ENCODE peak calls at places on chromosome 2, in ten cellular contexts. H is transverse colon, C is sigmoid colon, N is A549, L is K562, S is H1, J is SK-N-SH, Y is tibial nerve, F is ovary, R is HepG2. Q is an unnamed sample.

GRCh38 chr2:178317807-178318206 is 123.5 kb downstream of the OSBPL6 start:
- DNase-seq in J (no peak), S (no peak), H (no peak), C (no peak), L (no peak), N (no peak), R (no peak), Y (no peak), F (no peak), Q (no peak)

GRCh38 chr2:18704224-18704623 is 114.9 kb upstream of the NT5C1B start:
- DNase-seq in L (no peak), R (no peak), N (no peak), C (no peak), J (no peak), H (no peak), S (no peak), Y (no peak), F (no peak), Q (no peak)

GRCh38 chr2:218218409-218219185 is 1.6 kb downstream of the ARPC2 start:
- DNase-seq in J (peak), R (no peak), C (no peak), N (no peak), L (no peak), S (no peak), F (no peak), H (no peak), Y (no peak), Q (no peak)

GRCh38 chr2:75596784-75597183 is 36.0 kb upstream of the EVA1A start:
- DNase-seq in R (no peak), L (no peak), J (no peak), N (no peak), H (no peak), C (no peak), F (no peak), Y (no peak), S (no peak), Q (no peak)

GRCh38 chr2:123303735-123304134 is 721.4 kb upstream of the CNTNAP5 start:
- DNase-seq in C (no peak), J (no peak), F (no peak), S (no peak), R (no peak), H (no peak), Y (no peak), N (no peak), L (no peak), Q (no peak)

GRCh38 chr2:19810148-19810547 is 91.6 kb downstream of the TTC32 start:
- DNase-seq in F (no peak), N (no peak), L (no peak), R (no peak), S (peak), H (no peak), J (no peak), Y (no peak), C (no peak), Q (no peak)

GRCh38 chr2:39139511-39140237 is 18.8 kb upstream of the SOS1 start:
- DNase-seq in F (no peak), J (no peak), H (no peak), Y (no peak), N (no peak), C (no peak), S (no peak), L (no peak), R (no peak), Q (no peak)

GRCh38 chr2:240603846-240604245 is 17.3 kb downstream of the CAPN10 start:
- DNase-seq in F (peak), H (peak), J (no peak), C (peak), R (no peak), L (no peak), S (no peak), Y (no peak), N (no peak), Q (peak)

GRCh38 chr2:241069821-241070281 is 32.2 kb downstream of the MTERF4 start:
- DNase-seq in C (peak), S (no peak), Y (no peak), J (no peak), N (no peak), H (no peak), F (no peak), L (no peak), R (no peak), Q (peak)

GRCh38 chr2:160221391-160222276 is 21.6 kb upstream of the ITGB6 start:
- DNase-seq in N (peak), C (peak), L (no peak), J (no peak), F (peak), H (peak), R (peak), Y (no peak), S (no peak), Q (peak)

GRCh38 chr2:43082878-43083261 is 143.5 kb downstream of the ZFP36L2 start:
- DNase-seq in J (no peak), C (no peak), L (no peak), N (no peak), F (no peak), S (no peak), Y (no peak), H (no peak), R (no peak), Q (no peak)

GRCh38 chr2:173963323-173963816 is 1.8 kb downstream of the SP3 start:
- DNase-seq in J (no peak), S (no peak), Y (no peak), R (peak), H (peak), N (peak), C (peak), F (no peak), L (peak), Q (peak)

DNA sequence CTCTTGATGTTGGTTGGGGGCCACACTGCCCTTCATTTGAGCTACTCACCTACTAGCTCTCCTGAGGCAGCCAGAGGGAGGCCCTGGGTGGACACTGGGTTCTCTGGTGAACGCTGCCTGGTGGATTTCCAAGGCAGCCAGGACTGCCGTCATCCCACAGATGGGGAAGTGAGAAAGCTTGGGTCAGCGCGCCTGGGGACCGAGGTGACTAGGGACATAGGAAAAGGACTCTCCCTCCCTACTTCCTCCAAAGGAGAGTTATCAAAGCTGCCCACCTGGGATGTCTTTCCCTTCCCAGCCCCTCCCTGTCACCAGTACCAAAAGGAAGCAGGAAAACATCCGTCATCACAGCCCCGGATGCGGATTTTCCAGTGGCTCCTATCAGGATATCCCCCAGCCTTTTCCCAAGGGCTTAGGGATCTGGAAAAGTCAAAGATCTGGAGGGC is 3.8 kb upstream of the SEMA4C start:
- DNase-seq in L (peak), N (no peak), R (no peak), S (no peak), Y (no peak), C (peak), F (peak), J (no peak), H (peak), Q (no peak)
- TF ChIP-seq EP300 in L (no peak), N (no peak), R (no peak), S (no peak), Y (no peak), C (no peak), F (no peak), J (no peak), H (no peak), Q (no peak)

GRCh38 chr2:230893881-230894781 is 29.4 kb downstream of the ITM2C start:
- DNase-seq in R (no peak), C (peak), F (no peak), H (peak), S (no peak), N (no peak), L (no peak), Y (no peak), J (no peak), Q (peak)
- TF ChIP-seq EP300 in R (no peak), C (no peak), F (no peak), H (no peak), S (no peak), N (no peak), L (no peak), Y (no peak), J (no peak), Q (no peak)

DNA sequence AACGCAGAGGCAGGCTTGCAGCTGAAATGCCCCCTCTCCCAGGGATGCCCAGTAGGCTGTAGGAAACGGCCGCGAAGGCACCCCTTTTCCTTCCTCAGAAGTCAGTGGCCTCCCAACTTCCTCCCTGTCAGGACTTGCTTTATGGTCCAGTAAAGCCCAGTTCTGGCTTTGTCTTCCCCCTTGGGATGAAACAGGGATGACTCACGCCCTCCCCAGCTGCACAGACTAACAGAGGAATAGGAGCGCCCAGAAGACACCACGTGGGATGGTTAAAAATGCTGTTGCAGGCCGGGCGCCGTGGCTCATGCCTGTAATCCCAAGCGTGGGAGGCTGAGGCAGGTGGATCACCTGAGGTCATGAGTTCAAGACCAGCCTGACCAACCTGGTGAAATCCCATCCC is 6.9 kb downstream of the CREG2 start:
- DNase-seq in R (no peak), C (peak), S (no peak), N (no peak), H (no peak), L (no peak), Y (no peak), F (no peak), J (no peak), Q (no peak)
- TF ChIP-seq EP300 in R (no peak), C (no peak), S (no peak), N (no peak), H (no peak), L (no peak), Y (no peak), F (no peak), J (no peak), Q (no peak)

GRCh38 chr2:206368484-206368883 is 74.8 kb upstream of the ADAM23 start:
- DNase-seq in J (no peak), H (no peak), L (no peak), Y (no peak), S (no peak), R (no peak), N (no peak), C (no peak), F (no peak), Q (no peak)
- TF ChIP-seq EP300 in J (no peak), H (no peak), L (no peak), Y (no peak), S (no peak), R (no peak), N (no peak), C (no peak), F (no peak), Q (no peak)

DNA sequence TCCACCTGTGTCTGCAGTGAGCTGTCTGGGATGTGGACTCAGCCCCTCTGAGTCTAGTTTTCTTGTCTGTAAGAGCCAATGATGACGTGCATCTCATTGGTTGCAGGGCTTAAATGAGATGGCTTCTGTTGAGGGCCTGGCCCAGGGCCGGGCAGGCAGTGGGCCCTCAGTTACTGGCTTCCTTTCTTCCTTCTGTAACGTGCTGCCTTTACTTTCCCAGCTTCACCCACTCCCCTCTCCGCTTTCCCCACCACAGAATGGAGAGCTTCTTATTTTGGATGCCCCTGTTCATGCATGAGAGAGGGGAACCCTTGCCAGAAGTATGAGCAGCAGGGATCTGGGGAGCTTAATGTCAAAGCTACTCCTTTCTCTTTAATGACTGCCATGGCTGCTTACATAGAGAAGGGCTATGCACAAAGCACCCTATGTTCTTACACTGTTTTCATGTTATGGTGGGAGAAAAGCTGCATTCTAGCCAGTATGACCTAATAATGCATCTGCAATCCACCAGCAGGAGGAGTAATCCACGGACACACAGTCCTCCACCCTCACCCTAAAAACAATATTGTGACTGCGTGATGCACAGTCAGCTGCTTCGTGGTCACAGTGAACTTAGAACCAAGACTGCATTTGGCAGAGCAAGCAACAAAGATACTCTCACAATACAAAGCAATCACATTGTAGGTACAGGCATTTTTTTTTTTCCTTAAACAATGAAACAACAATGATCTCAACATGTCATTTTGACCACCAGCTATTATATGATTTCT is 37.2 kb downstream of the CREG2 start:
- DNase-seq in J (no peak), L (peak), S (no peak), N (peak), F (no peak), Y (no peak), C (no peak), R (peak), H (no peak), Q (no peak)
- TF ChIP-seq EP300 in J (no peak), L (no peak), S (no peak), N (no peak), F (no peak), Y (no peak), C (no peak), R (no peak), H (no peak), Q (no peak)

DNA sequence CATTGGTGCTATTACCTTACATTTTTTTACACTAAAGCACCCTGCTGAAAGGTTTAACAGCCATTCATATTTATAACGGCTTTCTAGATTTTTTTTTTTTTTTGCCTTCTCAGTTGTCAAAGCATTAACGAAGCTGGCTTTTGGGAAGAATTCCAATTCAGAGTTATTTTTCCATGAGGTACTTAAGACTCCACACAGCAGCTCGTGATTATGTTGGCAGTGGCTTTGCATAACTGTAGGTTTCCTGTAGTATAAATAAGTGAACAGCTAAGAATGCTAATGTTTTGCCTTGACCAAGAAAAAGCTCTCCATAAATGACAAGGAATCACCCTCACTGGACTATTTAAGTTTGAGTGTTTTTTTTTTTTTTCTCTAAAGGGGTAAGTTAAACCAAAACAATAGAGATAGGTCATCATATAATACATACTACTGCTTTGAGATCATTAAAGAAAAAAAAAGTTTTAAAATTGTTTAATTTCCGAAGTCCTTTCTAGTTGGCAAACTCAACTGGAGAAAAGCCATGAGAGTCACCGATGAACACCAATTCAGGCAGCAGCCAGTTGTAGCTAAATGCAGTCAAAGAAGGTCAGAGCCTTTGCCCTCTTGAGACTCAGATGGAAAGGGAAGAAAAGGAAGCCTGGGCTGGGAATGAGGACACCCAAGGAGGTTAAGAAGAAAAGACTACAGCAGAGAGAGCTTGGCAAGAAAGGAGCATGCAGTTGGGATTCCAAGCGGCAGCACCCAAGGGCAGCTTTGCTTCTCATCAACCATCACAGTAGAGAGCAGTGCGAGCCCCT is 187.4 kb upstream of the NCKAP5 start:
- DNase-seq in R (no peak), S (no peak), Y (no peak), N (no peak), C (peak), F (no peak), H (no peak), L (no peak), J (no peak), Q (no peak)
- TF ChIP-seq EP300 in R (no peak), S (no peak), Y (peak), N (no peak), C (peak), F (no peak), H (peak), L (no peak), J (no peak), Q (peak)

GRCh38 chr2:197460653-197461052 is 7.3 kb downstream of the COQ10B start:
- DNase-seq in J (no peak), S (no peak), R (no peak), L (no peak), Y (no peak), C (no peak), N (no peak), H (no peak), F (no peak), Q (no peak)

GRCh38 chr2:197461073-197461472 is 7.7 kb downstream of the COQ10B start:
- DNase-seq in C (no peak), R (no peak), H (no peak), F (no peak), N (no peak), J (no peak), S (no peak), Y (no peak), L (no peak), Q (no peak)

DNA sequence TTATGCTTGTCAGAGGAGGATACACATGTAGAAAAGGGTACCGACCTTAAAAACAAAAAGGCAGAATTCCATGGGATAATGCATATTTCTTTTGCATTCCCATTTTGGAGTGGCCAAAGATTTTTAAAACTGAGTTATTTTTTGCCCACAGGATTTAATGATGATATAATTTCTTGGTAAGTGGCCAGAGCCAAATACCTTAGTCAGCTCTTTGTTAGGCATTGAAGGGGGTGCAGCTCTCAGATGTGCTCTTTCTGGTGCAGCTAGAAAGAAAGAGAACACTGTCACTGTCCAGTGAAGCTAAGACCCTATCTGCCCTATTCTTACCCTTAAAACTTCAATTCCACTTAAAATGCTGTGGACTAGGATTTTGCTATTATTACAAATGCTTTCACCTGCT is 10.8 kb downstream of the COQ10B start:
- DNase-seq in C (no peak), N (no peak), J (no peak), S (no peak), H (no peak), L (no peak), R (no peak), Y (no peak), F (no peak), Q (no peak)
- TF ChIP-seq EP300 in C (no peak), N (no peak), J (no peak), S (no peak), H (no peak), L (no peak), R (no peak), Y (no peak), F (no peak), Q (no peak)

GRCh38 chr2:200300650-200301314 is 5.7 kb upstream of the SPATS2L start:
- DNase-seq in S (no peak), N (peak), F (no peak), L (peak), R (no peak), H (no peak), C (no peak), Y (no peak), J (no peak), Q (no peak)
- TF ChIP-seq EP300 in S (no peak), N (no peak), F (no peak), L (no peak), R (no peak), H (no peak), C (no peak), Y (no peak), J (no peak), Q (no peak)

DNA sequence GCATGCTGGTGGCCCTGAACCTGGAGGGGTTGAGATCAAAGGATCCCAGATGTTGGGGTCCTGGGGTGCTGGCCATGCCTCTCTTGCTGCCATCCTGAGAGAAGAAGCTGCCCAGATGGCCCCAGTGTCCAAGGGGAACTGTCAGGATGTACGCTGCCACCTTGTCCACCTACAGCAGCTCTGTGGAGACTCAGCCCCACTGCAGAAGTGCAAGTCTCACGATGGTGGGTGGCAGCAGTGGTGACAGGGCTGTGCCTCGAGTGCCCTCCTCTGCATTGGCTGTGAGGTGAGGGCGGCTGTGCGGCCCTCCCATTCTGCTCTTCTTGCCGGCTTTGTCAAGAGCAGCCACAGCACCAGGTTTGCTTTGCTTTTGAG is 24.7 kb downstream of the ODC1 start:
- DNase-seq in Y (no peak), R (no peak), H (no peak), L (no peak), S (no peak), J (no peak), N (no peak), C (no peak), F (no peak), Q (no peak)
- TF ChIP-seq EP300 in Y (no peak), R (no peak), H (no peak), L (no peak), S (no peak), J (no peak), N (no peak), C (no peak), F (no peak), Q (no peak)

DNA sequence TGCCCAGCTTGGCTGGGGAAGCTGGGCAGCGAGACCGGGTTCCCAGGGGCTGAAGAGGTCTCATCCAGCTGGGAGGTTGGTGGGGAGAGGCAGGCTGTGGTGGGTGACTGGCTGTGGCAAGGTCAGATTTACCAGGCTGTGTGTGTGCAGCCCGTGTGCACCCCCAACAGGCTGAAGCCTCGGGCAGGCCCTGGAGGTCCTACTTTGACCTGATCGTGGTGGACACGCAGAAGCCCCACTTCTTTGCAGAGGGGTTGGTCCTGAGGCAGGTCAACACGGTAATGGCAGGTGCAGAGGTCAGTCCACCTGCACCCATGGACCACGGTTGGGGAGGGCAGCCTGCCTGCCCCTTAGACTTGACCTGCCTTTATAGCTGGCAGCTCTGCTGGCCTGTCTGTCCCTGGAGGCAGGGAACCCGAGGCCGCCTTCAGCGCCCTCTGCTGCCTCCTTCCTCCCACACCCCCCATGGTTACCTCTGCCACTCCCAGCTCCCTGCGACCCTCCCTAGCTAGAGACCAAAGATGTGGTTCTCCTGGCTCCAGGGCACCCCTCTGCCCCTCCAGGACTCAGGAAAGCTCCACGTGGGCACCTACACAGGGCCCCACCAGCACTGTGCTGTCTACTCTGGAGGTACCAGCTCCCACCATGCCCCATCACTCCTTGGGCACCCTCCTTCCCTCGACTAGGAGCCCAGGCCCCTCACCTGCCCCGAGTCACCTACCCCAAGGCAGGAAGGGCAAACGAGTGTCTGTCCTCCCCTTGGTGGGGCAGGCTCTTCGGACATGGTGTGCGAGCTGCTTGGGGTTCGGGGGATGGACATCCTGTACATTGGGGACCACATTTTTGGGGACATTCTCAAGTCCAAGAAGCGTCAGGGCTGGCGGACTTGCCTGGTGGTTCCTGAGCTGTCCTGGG is 4.0 kb downstream of the NT5DC4 start:
- DNase-seq in Y (no peak), L (peak), R (peak), J (no peak), H (no peak), C (no peak), F (no peak), S (no peak), N (peak), Q (no peak)
- TF ChIP-seq EP300 in Y (no peak), L (no peak), R (no peak), J (no peak), H (no peak), C (no peak), F (no peak), S (no peak), N (no peak), Q (no peak)